ENCODE peak calls at places on chromosomes 3 and 15, in seven cellular contexts. One of them, this sample, is unnamed.

GRCh38 chr3:191721983-191722382 is 261.0 kb downstream of the PYDC2 start:
- DNase-seq in H9: no peak
- DNase-seq in H1: no peak
- DNase-seq in neuronal stem cell: no peak
- DNase-seq in mesendoderm: no peak
- DNase-seq in mesenchymal stem cell: no peak
- DNase-seq in IMR-90: no peak
- DNase-seq in this sample: no peak

GRCh38 chr3:184176377-184177330 is 2.0 kb downstream of the AP2M1 start:
- DNase-seq in H1: peak; percentile 88
- DNase-seq in neuronal stem cell: peak; percentile 87
- DNase-seq in mesenchymal stem cell: peak; percentile 98
- DNase-seq in H9: peak; percentile 94
- DNase-seq in IMR-90: peak; percentile 96
- DNase-seq in mesendoderm: peak; percentile 99
- DNase-seq in this sample: peak; percentile 89

GRCh38 chr3:49554639-49555265 is 475 bp downstream of the BSN start:
- DNase-seq in neuronal stem cell: peak; percentile 79
- DNase-seq in IMR-90: peak; percentile 10
- DNase-seq in H1: peak; percentile 86
- DNase-seq in H9: peak; percentile 62
- DNase-seq in mesenchymal stem cell: peak; percentile 39
- DNase-seq in mesendoderm: peak; percentile 44
- DNase-seq in this sample: peak; percentile 7

GRCh38 chr3:159252772-159253384 is 451.0 kb downstream of the MFSD1 start:
- DNase-seq in IMR-90: peak; percentile 41
- DNase-seq in mesenchymal stem cell: peak; percentile 73
- DNase-seq in neuronal stem cell: peak; percentile 41
- DNase-seq in mesendoderm: peak; percentile 61
- DNase-seq in H1: no peak
- DNase-seq in H9: no peak
- DNase-seq in this sample: no peak

GRCh38 chr15:46039703-46040102 is 404.9 kb downstream of the SQOR start:
- DNase-seq in IMR-90: no peak
- DNase-seq in H1: no peak
- DNase-seq in H9: no peak
- DNase-seq in mesendoderm: no peak
- DNase-seq in mesenchymal stem cell: no peak
- DNase-seq in neuronal stem cell: no peak
- DNase-seq in this sample: no peak

GRCh38 chr3:165884518-165884917 is 47.3 kb upstream of the BCHE start:
- DNase-seq in H9: no peak
- DNase-seq in IMR-90: no peak
- DNase-seq in mesenchymal stem cell: peak; percentile 19
- DNase-seq in neuronal stem cell: no peak
- DNase-seq in H1: no peak
- DNase-seq in mesendoderm: no peak
- DNase-seq in this sample: no peak

GRCh38 chr15:57887825-57888224 is 177.7 kb downstream of the ALDH1A2 start:
- DNase-seq in mesendoderm: no peak
- DNase-seq in H1: no peak
- DNase-seq in mesenchymal stem cell: no peak
- DNase-seq in neuronal stem cell: no peak
- DNase-seq in H9: no peak
- DNase-seq in IMR-90: no peak
- DNase-seq in this sample: no peak

GRCh38 chr3:172125963-172126403 is 86.6 kb downstream of the FNDC3B start:
- DNase-seq in neuronal stem cell: no peak
- DNase-seq in mesendoderm: no peak
- DNase-seq in IMR-90: peak; percentile 79
- DNase-seq in H9: no peak
- DNase-seq in mesenchymal stem cell: peak; percentile 94
- DNase-seq in H1: no peak
- DNase-seq in this sample: peak; percentile 65

GRCh38 chr15:82081904-82082810 is 36.3 kb upstream of the MEX3B start:
- DNase-seq in IMR-90: peak; percentile 93
- DNase-seq in neuronal stem cell: peak; percentile 36
- DNase-seq in mesenchymal stem cell: peak; percentile 88
- DNase-seq in H9: peak; percentile 71
- DNase-seq in H1: peak; percentile 67
- DNase-seq in mesendoderm: peak; percentile 80
- DNase-seq in this sample: no peak

GRCh38 chr3:153706706-153707105 is 414.5 kb upstream of the ARHGEF26 start:
- DNase-seq in IMR-90: no peak
- DNase-seq in H9: no peak
- DNase-seq in mesenchymal stem cell: no peak
- DNase-seq in neuronal stem cell: peak; percentile 21
- DNase-seq in mesendoderm: peak; percentile 43
- DNase-seq in H1: no peak
- DNase-seq in this sample: no peak

GRCh38 chr3:57778499-57778898 is 22.4 kb downstream of the SLMAP start:
- DNase-seq in neuronal stem cell: no peak
- DNase-seq in mesenchymal stem cell: peak; percentile 46
- DNase-seq in H9: no peak
- DNase-seq in IMR-90: peak; percentile 13
- DNase-seq in H1: no peak
- DNase-seq in mesendoderm: no peak
- DNase-seq in this sample: no peak

GRCh38 chr15:35667908-35668307 is 121.9 kb upstream of the DPH6 start:
- DNase-seq in mesenchymal stem cell: no peak
- DNase-seq in H1: no peak
- DNase-seq in neuronal stem cell: no peak
- DNase-seq in H9: no peak
- DNase-seq in IMR-90: no peak
- DNase-seq in mesendoderm: peak; percentile 56
- DNase-seq in this sample: no peak

GRCh38 chr3:81908596-81908995 is 147.2 kb upstream of the GBE1 start:
- DNase-seq in H9: no peak
- DNase-seq in IMR-90: no peak
- DNase-seq in mesenchymal stem cell: no peak
- DNase-seq in H1: no peak
- DNase-seq in mesendoderm: no peak
- DNase-seq in neuronal stem cell: no peak
- DNase-seq in this sample: no peak

GRCh38 chr3:69738859-69739203 is 433 bp upstream of the MITF start:
- DNase-seq in mesenchymal stem cell: no peak
- DNase-seq in mesendoderm: no peak
- DNase-seq in IMR-90: no peak
- DNase-seq in neuronal stem cell: no peak
- DNase-seq in H9: no peak
- DNase-seq in H1: no peak
- DNase-seq in this sample: no peak

GRCh38 chr3:50269977-50270413 is 1.0 kb downstream of the SEMA3B start:
- DNase-seq in H9: no peak
- DNase-seq in mesendoderm: no peak
- DNase-seq in IMR-90: peak; percentile 63
- DNase-seq in mesenchymal stem cell: peak; percentile 42
- DNase-seq in H1: no peak
- DNase-seq in neuronal stem cell: no peak
- DNase-seq in this sample: no peak

DNA sequence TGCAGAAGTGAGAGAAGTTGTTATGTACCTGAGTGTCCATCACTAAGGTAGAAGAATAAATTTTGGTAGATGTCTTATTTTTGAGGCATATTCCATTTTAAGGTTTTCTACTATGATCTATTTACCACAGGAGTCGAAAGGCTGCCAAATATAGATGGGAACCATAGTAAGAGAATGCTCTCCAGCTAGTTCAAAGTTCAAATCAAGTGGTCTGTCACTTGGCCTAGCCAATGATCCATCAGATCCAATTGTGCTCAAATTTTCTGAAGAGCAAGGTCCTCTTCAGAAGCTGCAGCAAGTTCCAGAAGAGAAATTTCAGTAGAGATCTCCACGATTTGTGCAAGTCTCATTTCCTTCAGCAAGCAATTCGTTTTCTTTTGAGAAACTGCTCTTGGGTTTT is 10.9 kb downstream of the PROS1 start:
- DNase-seq in IMR-90: no peak
- DNase-seq in mesenchymal stem cell: no peak
- DNase-seq in mesendoderm: no peak
- DNase-seq in neuronal stem cell: no peak
- DNase-seq in H9: no peak
- DNase-seq in H1: no peak
- DNase-seq in this sample: no peak
- H3K18ac ChIP-seq in IMR-90: no peak overlapping the region
- H3K18ac ChIP-seq in mesenchymal stem cell: no peak overlapping the region
- H3K18ac ChIP-seq in mesendoderm: no peak overlapping the region
- H3K18ac ChIP-seq in neuronal stem cell: no peak overlapping the region
- H3K18ac ChIP-seq in H9: no peak overlapping the region
- H3K18ac ChIP-seq in H1: no peak overlapping the region
- H3K18ac ChIP-seq in this sample: no peak overlapping the region

GRCh38 chr15:68032672-68033071 is 21.4 kb upstream of the PIAS1 start:
- DNase-seq in IMR-90: no peak
- DNase-seq in H1: no peak
- DNase-seq in H9: no peak
- DNase-seq in mesenchymal stem cell: no peak
- DNase-seq in mesendoderm: no peak
- DNase-seq in neuronal stem cell: no peak
- DNase-seq in this sample: no peak
- H3K18ac ChIP-seq in IMR-90: no peak overlapping the region
- H3K18ac ChIP-seq in H1: no peak overlapping the region
- H3K18ac ChIP-seq in H9: no peak overlapping the region
- H3K18ac ChIP-seq in mesenchymal stem cell: no peak overlapping the region
- H3K18ac ChIP-seq in mesendoderm: no peak overlapping the region
- H3K18ac ChIP-seq in neuronal stem cell: no peak overlapping the region
- H3K18ac ChIP-seq in this sample: no peak overlapping the region

GRCh38 chr3:170589113-170589512 is 3.2 kb upstream of the SLC7A14 start:
- DNase-seq in H1: no peak
- DNase-seq in H9: no peak
- DNase-seq in mesendoderm: no peak
- DNase-seq in IMR-90: no peak
- DNase-seq in neuronal stem cell: no peak
- DNase-seq in mesenchymal stem cell: no peak
- DNase-seq in this sample: no peak
- H3K18ac ChIP-seq in H1: no peak overlapping the region
- H3K18ac ChIP-seq in H9: no peak overlapping the region
- H3K18ac ChIP-seq in mesendoderm: no peak overlapping the region
- H3K18ac ChIP-seq in IMR-90: no peak overlapping the region
- H3K18ac ChIP-seq in neuronal stem cell: no peak overlapping the region
- H3K18ac ChIP-seq in mesenchymal stem cell: no peak overlapping the region
- H3K18ac ChIP-seq in this sample: no peak overlapping the region

GRCh38 chr3:154971771-154972326 is 108.3 kb upstream of the MME start:
- DNase-seq in neuronal stem cell: no peak
- DNase-seq in IMR-90: peak; percentile 42
- DNase-seq in mesenchymal stem cell: no peak
- DNase-seq in H9: no peak
- DNase-seq in H1: no peak
- DNase-seq in mesendoderm: peak; percentile 66
- DNase-seq in this sample: no peak

GRCh38 chr3:154969366-154969765 is 110.8 kb upstream of the MME start:
- DNase-seq in mesenchymal stem cell: no peak
- DNase-seq in H1: no peak
- DNase-seq in neuronal stem cell: no peak
- DNase-seq in IMR-90: peak; percentile 35
- DNase-seq in mesendoderm: no peak
- DNase-seq in H9: no peak
- DNase-seq in this sample: no peak

GRCh38 chr3:154970796-154971195 is 109.3 kb upstream of the MME start:
- DNase-seq in neuronal stem cell: no peak
- DNase-seq in H1: no peak
- DNase-seq in H9: no peak
- DNase-seq in IMR-90: peak; percentile 95
- DNase-seq in mesendoderm: no peak
- DNase-seq in mesenchymal stem cell: peak; percentile 60
- DNase-seq in this sample: no peak

GRCh38 chr3:154972951-154973350 is 107.2 kb upstream of the MME start:
- DNase-seq in neuronal stem cell: no peak
- DNase-seq in IMR-90: peak; percentile 34
- DNase-seq in H9: no peak
- DNase-seq in mesendoderm: no peak
- DNase-seq in mesenchymal stem cell: no peak
- DNase-seq in H1: no peak
- DNase-seq in this sample: no peak

GRCh38 chr3:154971341-154971740 is 108.8 kb upstream of the MME start:
- DNase-seq in mesenchymal stem cell: no peak
- DNase-seq in IMR-90: peak; percentile 17
- DNase-seq in neuronal stem cell: no peak
- DNase-seq in mesendoderm: no peak
- DNase-seq in H9: no peak
- DNase-seq in H1: no peak
- DNase-seq in this sample: no peak
- H3K18ac ChIP-seq in mesenchymal stem cell: no peak overlapping the region
- H3K18ac ChIP-seq in IMR-90: peak overlapping the region; percentile 91
- H3K18ac ChIP-seq in neuronal stem cell: no peak overlapping the region
- H3K18ac ChIP-seq in mesendoderm: peak overlapping the region; percentile 12
- H3K18ac ChIP-seq in H9: no peak overlapping the region
- H3K18ac ChIP-seq in H1: no peak overlapping the region
- H3K18ac ChIP-seq in this sample: no peak overlapping the region

GRCh38 chr3:149551500-149551899 is 77.0 kb downstream of the TM4SF4 start:
- DNase-seq in IMR-90: no peak
- DNase-seq in H1: no peak
- DNase-seq in neuronal stem cell: no peak
- DNase-seq in mesendoderm: no peak
- DNase-seq in mesenchymal stem cell: peak; percentile 46
- DNase-seq in H9: no peak
- DNase-seq in this sample: no peak

GRCh38 chr3:149552700-149553099 is 78.2 kb downstream of the TM4SF4 start:
- DNase-seq in H1: no peak
- DNase-seq in H9: no peak
- DNase-seq in mesendoderm: no peak
- DNase-seq in neuronal stem cell: no peak
- DNase-seq in IMR-90: no peak
- DNase-seq in mesenchymal stem cell: peak; percentile 52
- DNase-seq in this sample: no peak

GRCh38 chr3:149555941-149556340 is 81.4 kb downstream of the TM4SF4 start:
- DNase-seq in mesendoderm: peak; percentile 28
- DNase-seq in H9: no peak
- DNase-seq in mesenchymal stem cell: peak; percentile 68
- DNase-seq in IMR-90: no peak
- DNase-seq in H1: no peak
- DNase-seq in neuronal stem cell: no peak
- DNase-seq in this sample: no peak

GRCh38 chr3:149554826-149555225 is 80.3 kb downstream of the TM4SF4 start:
- DNase-seq in H9: no peak
- DNase-seq in mesenchymal stem cell: peak; percentile 69
- DNase-seq in neuronal stem cell: no peak
- DNase-seq in mesendoderm: no peak
- DNase-seq in IMR-90: peak; percentile 91
- DNase-seq in H1: no peak
- DNase-seq in this sample: no peak

DNA sequence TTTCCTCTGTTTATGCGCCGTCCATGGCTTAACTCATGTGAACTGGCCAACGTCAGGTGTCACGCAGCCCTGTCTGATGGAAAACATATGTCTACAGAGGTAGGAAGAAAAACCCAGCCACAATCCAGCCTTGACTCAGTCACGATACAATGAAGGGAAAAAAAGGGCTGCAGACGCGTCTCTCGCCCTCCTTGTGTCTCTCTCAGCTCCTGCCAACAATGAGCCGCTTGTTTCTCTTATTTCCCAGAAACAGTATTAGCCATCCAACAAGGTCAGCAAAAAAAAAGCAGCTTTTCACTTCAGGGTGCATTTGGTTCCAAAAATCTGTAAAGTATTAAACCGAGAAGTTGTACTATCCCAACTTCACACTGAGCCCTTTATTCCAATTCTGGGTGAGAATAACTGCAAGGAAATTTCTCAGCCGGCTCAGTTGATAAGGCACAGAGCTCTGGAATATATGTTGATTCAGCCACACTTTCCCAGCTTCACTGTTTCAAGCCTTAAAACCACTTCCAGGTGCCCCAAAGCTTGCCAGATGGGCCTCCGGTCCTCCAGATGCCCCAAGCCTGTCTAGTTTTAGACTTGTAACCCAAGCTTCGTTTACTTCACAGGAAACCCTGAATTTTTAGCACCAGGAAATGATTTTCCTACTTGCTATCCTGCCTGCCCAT is 79.4 kb downstream of the TM4SF4 start:
- DNase-seq in mesendoderm: peak; percentile 54
- DNase-seq in H9: no peak
- DNase-seq in mesenchymal stem cell: peak; percentile 90
- DNase-seq in H1: no peak
- DNase-seq in neuronal stem cell: no peak
- DNase-seq in IMR-90: peak; percentile 94
- DNase-seq in this sample: no peak
- H3K18ac ChIP-seq in mesendoderm: peak overlapping the region; percentile 75
- H3K18ac ChIP-seq in H9: no peak overlapping the region
- H3K18ac ChIP-seq in mesenchymal stem cell: no peak overlapping the region
- H3K18ac ChIP-seq in H1: no peak overlapping the region
- H3K18ac ChIP-seq in neuronal stem cell: no peak overlapping the region
- H3K18ac ChIP-seq in IMR-90: peak overlapping the region; percentile 3
- H3K18ac ChIP-seq in this sample: no peak overlapping the region